ENCODE peak calls at places on chromosomes 5 and 9, in eight cellular contexts. N is lung, W is neural crest cell, U is choroid plexus epithelial cell, D is AG08395, B is cardiac muscle cell, R is RPMI7951, I is H54. Z is an unnamed sample.
A peak's percentile ranks its signal among the peaks of the same experiment; 100 is the strongest.

GRCh38 chr5:170408189-170408588 is 19.0 kb upstream of the KCNMB1 start:
- DNase-seq in I (no peak), R (no peak), U (no peak), W (no peak), B (peak; percentile 8), N (no peak), D (no peak), Z (no peak)

GRCh38 chr9:2215941-2216441 is 200.8 kb downstream of the SMARCA2 start:
- DNase-seq in B (peak; percentile 13), I (no peak), N (no peak), R (no peak), D (no peak), U (peak; percentile 35), W (no peak), Z (no peak)

GRCh38 chr9:124779368-124780059 is 2.6 kb downstream of the OLFML2A start:
- DNase-seq in B (peak; percentile 80), D (peak; percentile 77), I (peak; percentile 99), W (no peak), U (peak; percentile 95), N (no peak), R (peak; percentile 93), Z (peak; percentile 62)

GRCh38 chr5:177507596-177508216 is 1.9 kb downstream of the DOK3 start:
- DNase-seq in B (no peak), U (no peak), I (no peak), W (no peak), D (no peak), R (peak; percentile 53), N (no peak), Z (no peak)

GRCh38 chr5:40606077-40606765 is 73.5 kb upstream of the PTGER4 start:
- DNase-seq in B (no peak), R (no peak), U (peak; percentile 23), N (peak; percentile 32), I (no peak), D (no peak), W (no peak), Z (no peak)

GRCh38 chr9:93266521-93267001 is 82.6 kb downstream of the WNK2 start:
- DNase-seq in W (no peak), R (no peak), U (no peak), I (no peak), N (no peak), B (no peak), D (no peak), Z (no peak)

GRCh38 chr5:149062371-149063016 is 368 bp downstream of the SH3TC2 start:
- DNase-seq in R (peak; percentile 98), I (peak; percentile 66), N (no peak), B (peak; percentile 77), W (no peak), U (peak; percentile 58), D (peak; percentile 91), Z (peak; percentile 85)

GRCh38 chr5:72138943-72139467 is 31.7 kb downstream of the MAP1B start:
- DNase-seq in R (peak; percentile 92), D (peak; percentile 68), B (peak; percentile 87), W (no peak), U (peak; percentile 91), N (no peak), I (peak; percentile 11), Z (peak; percentile 66)

GRCh38 chr9:121562261-121562780 is 62.7 kb upstream of the GGTA1 start:
- DNase-seq in D (no peak), W (no peak), N (no peak), B (no peak), U (no peak), I (no peak), R (no peak), Z (no peak)

GRCh38 chr9:81602887-81603680 is 86.3 kb downstream of the TLE1 start:
- DNase-seq in B (no peak), I (no peak), N (no peak), U (no peak), W (no peak), D (no peak), R (no peak), Z (no peak)

GRCh38 chr9:37407468-37407867 is 15.0 kb upstream of the GRHPR start:
- DNase-seq in I (no peak), N (no peak), W (no peak), U (no peak), B (no peak), D (no peak), R (no peak), Z (no peak)

GRCh38 chr5:132546108-132546507 is 2.8 kb upstream of the IL5 start:
- DNase-seq in D (no peak), R (no peak), W (no peak), B (no peak), U (no peak), N (no peak), I (no peak), Z (no peak)

GRCh38 chr5:139774980-139775654 is 20.5 kb upstream of the PSD2 start:
- DNase-seq in N (peak; percentile 70), W (peak; percentile 98), R (peak; percentile 47), I (no peak), D (peak; percentile 81), U (peak; percentile 47), B (peak; percentile 54), Z (no peak)

GRCh38 chr9:99411479-99412100 is 189.5 kb downstream of the SEC61B start:
- DNase-seq in N (no peak), D (no peak), W (no peak), I (no peak), R (no peak), B (no peak), U (no peak), Z (no peak)

GRCh38 chr5:31587546-31587945 is 51.4 kb upstream of the PDZD2 start:
- DNase-seq in B (no peak), D (no peak), W (no peak), U (no peak), I (no peak), N (no peak), R (no peak), Z (no peak)

GRCh38 chr5:173512637-173513435 is 103.6 kb downstream of the BOD1 start:
- DNase-seq in W (no peak), I (no peak), U (peak; percentile 15), B (no peak), R (peak; percentile 44), D (no peak), N (no peak), Z (no peak)

GRCh38 chr5:135878156-135878620 is 17.5 kb downstream of the IL9 start:
- DNase-seq in I (peak; percentile 26), R (peak; percentile 9), U (no peak), B (no peak), D (peak; percentile 21), W (no peak), N (no peak), Z (no peak)

GRCh38 chr9:126228111-126228778 is 98.4 kb upstream of the MVB12B start:
- DNase-seq in I (no peak), D (no peak), N (no peak), U (no peak), B (no peak), R (no peak), W (no peak), Z (no peak)

GRCh38 chr5:53173083-53173482 is 63.5 kb upstream of the MOCS2 start:
- DNase-seq in D (peak; percentile 15), B (no peak), N (no peak), I (no peak), W (no peak), U (no peak), R (no peak), Z (peak; percentile 90)

GRCh38 chr9:35350827-35351549 is 138.9 kb upstream of the RUSC2 start:
- DNase-seq in B (peak; percentile 63), D (no peak), W (no peak), U (peak; percentile 93), I (no peak), R (peak; percentile 22), N (no peak), Z (no peak)

GRCh38 chr5:148011407-148012124 is 52.2 kb upstream of the SPINK5 start:
- DNase-seq in N (no peak), D (no peak), W (no peak), I (peak; percentile 12), U (peak; percentile 60), B (peak; percentile 2), R (peak; percentile 90), Z (peak; percentile 71)

GRCh38 chr5:170216262-170216864 is 16.4 kb upstream of the C5orf58 start:
- DNase-seq in U (peak; percentile 87), D (peak; percentile 71), R (peak; percentile 57), I (peak; percentile 25), W (peak; percentile 28), N (no peak), B (peak; percentile 78), Z (no peak)